ENCODE peak calls at places on chromosomes 3 and 15, in six cellular contexts. U is heart right ventricle, E is spleen, Q is neural progenitor cell, M is left ventricle myocardium inferior, W is H1. C is an unnamed sample.
A peak's percentile ranks its signal among the peaks of the same experiment; 100 is the strongest.

GRCh38 chr3:127894461-127894860 is 20.6 kb upstream of the KBTBD12 start:
- DNase-seq in U (no peak), Q (no peak), E (no peak), M (no peak), W (no peak), C (no peak)

GRCh38 chr3:162441716-162442115 is 945.1 kb downstream of the OTOL1 start:
- DNase-seq in M (no peak), Q (no peak), E (no peak), W (no peak), U (no peak), C (no peak)

GRCh38 chr3:123651449-123652345 is 66.8 kb upstream of the HACD2 start:
- DNase-seq in E (no peak), M (no peak), Q (no peak), W (no peak), U (no peak), C (no peak)

GRCh38 chr15:80887148-80887547 is 102.5 kb downstream of the MESD start:
- DNase-seq in Q (peak; percentile 13), W (no peak), M (no peak), E (no peak), U (no peak), C (no peak)

GRCh38 chr3:101319531-101319930 is 844 bp downstream of the IMPG2 start:
- DNase-seq in E (no peak), U (no peak), Q (peak; percentile 10), W (no peak), M (no peak), C (no peak)

GRCh38 chr15:72315706-72316370 is 4.1 kb downstream of the CELF6 start:
- DNase-seq in E (no peak), W (no peak), M (no peak), Q (no peak), U (no peak), C (no peak)

GRCh38 chr3:53624467-53624866 is 130.1 kb downstream of the CACNA1D start:
- DNase-seq in U (no peak), M (no peak), Q (no peak), E (no peak), W (no peak), C (no peak)

GRCh38 chr15:92951800-92952199 is 51.7 kb downstream of the CHD2 start:
- DNase-seq in E (no peak), W (no peak), M (no peak), Q (no peak), U (no peak), C (no peak)

GRCh38 chr3:36817806-36818205 is 53.5 kb upstream of the DCLK3 start:
- DNase-seq in W (no peak), E (no peak), Q (no peak), M (no peak), U (no peak), C (no peak)

GRCh38 chr3:24929521-24929920 is 434.9 kb upstream of the THRB start:
- DNase-seq in U (no peak), Q (no peak), W (no peak), M (no peak), E (no peak), C (no peak)

GRCh38 chr15:58146734-58147133 is 8.6 kb downstream of the AQP9 start:
- DNase-seq in W (no peak), Q (no peak), M (no peak), E (no peak), U (no peak), C (no peak)

GRCh38 chr3:170962426-170962825 is 54.0 kb upstream of the EIF5A2 start:
- DNase-seq in U (no peak), M (no peak), E (no peak), Q (no peak), W (no peak), C (no peak)

GRCh38 chr3:189330066-189330465 is 158.3 kb downstream of the TPRG1 start:
- DNase-seq in E (no peak), M (no peak), Q (no peak), U (no peak), W (no peak), C (no peak)

GRCh38 chr3:141845407-141846049 is 30.9 kb upstream of the ATP1B3 start:
- DNase-seq in W (peak; percentile 34), E (no peak), M (no peak), Q (peak; percentile 50), U (no peak), C (peak; percentile 31)

GRCh38 chr3:114672692-114673447 is 379.0 kb downstream of the TIGIT start:
- DNase-seq in E (no peak), U (no peak), Q (no peak), M (no peak), W (no peak), C (no peak)

GRCh38 chr3:58167431-58168351 is 43.1 kb downstream of the DNASE1L3 start:
- DNase-seq in Q (peak; percentile 78), U (peak; percentile 79), M (peak; percentile 68), W (no peak), E (no peak), C (peak; percentile 25)

GRCh38 chr3:157871248-157871647 is 235.0 kb downstream of the SHOX2 start:
- DNase-seq in W (no peak), U (no peak), M (no peak), Q (no peak), E (no peak), C (no peak)

GRCh38 chr3:196650740-196651311 is 11.3 kb downstream of the NRROS start:
- DNase-seq in E (no peak), U (peak; percentile 58), M (peak; percentile 30), W (no peak), Q (no peak), C (no peak)

GRCh38 chr15:73996939-73997338 is 2.4 kb downstream of the PML start:
- DNase-seq in M (no peak), Q (no peak), W (no peak), E (no peak), U (peak; percentile 44), C (no peak)

GRCh38 chr15:73924258-73924921 is 1.9 kb upstream of the LOXL1 start:
- DNase-seq in Q (peak; percentile 39), W (no peak), E (peak; percentile 71), M (peak; percentile 31), U (no peak), C (no peak)

GRCh38 chr3:148950806-148951205 is 40.5 kb upstream of the GYG1 start:
- DNase-seq in M (no peak), U (no peak), Q (no peak), E (no peak), W (no peak), C (no peak)

GRCh38 chr3:14494973-14495300 is 45.2 kb downstream of the GRIP2 start:
- DNase-seq in E (peak; percentile 68), M (no peak), U (no peak), Q (no peak), W (no peak), C (no peak)

GRCh38 chr15:84872009-84872900 is 12.2 kb upstream of the SLC28A1 start:
- DNase-seq in U (no peak), E (no peak), M (no peak), W (no peak), Q (no peak), C (no peak)

GRCh38 chr15:71114887-71115566 is at the start of gene THSD4:
- DNase-seq in W (peak; percentile 66), U (peak; percentile 66), E (peak; percentile 83), Q (peak; percentile 93), M (peak; percentile 75), C (peak; percentile 40)

GRCh38 chr15:21261965-21262850 is 178.1 kb downstream of the POTEB3 start:
- DNase-seq in W (no peak), E (peak; percentile 84), Q (no peak), U (no peak), M (peak; percentile 16), C (no peak)

GRCh38 chr3:151787626-151788025 is 26.3 kb upstream of the AADAC start:
- DNase-seq in M (no peak), W (no peak), E (no peak), U (no peak), Q (no peak), C (no peak)

GRCh38 chr15:52417501-52417900 is 111.2 kb downstream of the MYO5A start:
- DNase-seq in W (no peak), Q (no peak), M (no peak), U (no peak), E (no peak), C (no peak)

GRCh38 chr3:141728355-141728892 is 9.7 kb upstream of the RNF7 start:
- DNase-seq in U (no peak), E (no peak), M (no peak), Q (no peak), W (no peak), C (no peak)

GRCh38 chr3:35638640-35639250 is 580 bp upstream of the ARPP21 start:
- DNase-seq in W (no peak), E (no peak), U (no peak), Q (no peak), M (no peak), C (no peak)

GRCh38 chr3:171982829-171983228 is 56.5 kb upstream of the FNDC3B start:
- DNase-seq in E (no peak), U (no peak), M (no peak), W (no peak), Q (no peak), C (no peak)

DNA sequence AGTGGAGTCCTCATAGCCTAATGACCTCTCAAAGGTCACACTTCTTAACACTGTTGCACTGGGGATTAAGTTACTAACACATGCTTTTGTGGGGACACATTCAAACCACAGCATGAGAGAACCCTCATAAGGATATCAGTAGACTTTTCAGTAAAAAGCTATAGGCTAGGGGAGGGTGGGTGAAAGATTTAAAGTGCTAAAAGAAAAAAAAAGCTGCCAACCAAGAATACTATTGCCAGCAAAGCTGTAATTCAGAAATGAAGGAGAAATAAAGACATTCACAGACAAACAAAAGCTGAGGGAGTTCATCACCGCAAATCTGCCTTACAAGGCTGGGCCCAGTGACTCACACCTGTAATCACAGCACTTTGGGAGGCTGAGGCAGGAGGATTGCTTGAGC is 50.4 kb upstream of the PRSS50 start:
- DNase-seq in E (no peak), Q (no peak), W (no peak), U (no peak), M (no peak), C (no peak)
- H3K9me3 ChIP-seq in E (peaks cover 53% of the 10 kb centered on the region), Q (peaks cover 6% of the 10 kb centered on the region), W (peaks cover 8% of the 10 kb centered on the region), U (peaks cover 82% of the 10 kb centered on the region), M (peaks cover 87% of the 10 kb centered on the region), C (peaks cover 45% of the 10 kb centered on the region)

DNA sequence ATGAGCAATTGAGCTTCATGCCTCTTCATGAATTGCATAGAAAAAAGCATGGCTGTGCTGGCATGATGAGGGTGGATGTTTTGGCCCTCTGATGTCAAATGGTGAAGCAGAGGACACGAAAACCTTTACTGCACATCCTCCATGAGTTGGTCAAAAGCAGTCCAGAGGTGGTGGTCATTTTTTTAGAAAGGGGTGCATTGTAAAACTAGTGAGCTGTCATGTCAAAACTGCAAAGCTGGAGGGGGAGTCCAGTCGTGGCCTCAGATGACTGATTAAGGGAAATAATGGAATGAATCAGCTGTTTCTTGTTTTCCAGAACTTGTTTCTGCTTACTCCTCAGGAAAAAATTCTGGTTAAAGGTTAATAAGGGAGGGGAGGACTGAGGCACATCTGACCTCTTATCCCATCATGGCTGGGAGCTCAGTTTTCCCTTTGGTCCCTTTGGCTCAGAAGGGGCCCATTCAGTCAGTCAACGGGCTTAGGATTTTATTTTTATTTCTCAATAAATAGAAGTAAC is 276.8 kb downstream of the CHL1 start:
- DNase-seq in W (no peak), M (no peak), E (no peak), Q (no peak), U (no peak), C (no peak)
- H3K27ac ChIP-seq in W (no peak overlapping the region), M (no peak overlapping the region), E (no peak overlapping the region), Q (no peak overlapping the region), U (no peak overlapping the region), C (no peak overlapping the region)

GRCh38 chr3:65550137-65550536 is 488.6 kb downstream of the MAGI1 start:
- DNase-seq in U (no peak), E (no peak), Q (no peak), M (no peak), W (no peak), C (no peak)
- TF ChIP-seq CTCF in U (no peak), E (no peak), Q (no peak), M (no peak), W (no peak), C (no peak)

GRCh38 chr15:87579537-87579936 is 677.0 kb downstream of the NTRK3 start:
- DNase-seq in W (no peak), E (no peak), U (no peak), Q (no peak), M (no peak), C (no peak)
- H3K9me3 ChIP-seq in W (no peaks in the 10 kb centered on the region), E (no peaks in the 10 kb centered on the region), U (no peaks in the 10 kb centered on the region), Q (no peaks in the 10 kb centered on the region), M (no peaks in the 10 kb centered on the region), C (no peaks in the 10 kb centered on the region)

C was measured in CD4-positive, alpha-beta T cell.